ENCODE peak calls at places on chromosomes 1 and 21, in nine cellular contexts. I is GM04504, E is NCI-H774, J is fibroblast of pulmonary artery, C is GM04503, Q is posterior vena cava, V is fibroblast of lung, T is NCI-H1092, L is body of pancreas. A is an unnamed sample.
A peak's percentile ranks its signal among the peaks of the same experiment; 100 is the strongest.

GRCh38 chr1:11836955-11837766 is 10.4 kb downstream of the NPPA start:
- DNase-seq in I (no peak), E (no peak), J (no peak), C (no peak), Q (peak; percentile 76), V (no peak), T (no peak), L (no peak), A (no peak)

GRCh38 chr1:64980745-64981601 is 14.6 kb upstream of the JAK1 start:
- DNase-seq in I (no peak), E (no peak), J (peak; percentile 56), C (no peak), Q (no peak), V (peak; percentile 35), T (no peak), L (peak; percentile 26), A (no peak)

GRCh38 chr1:81804320-81804719 is 3.6 kb downstream of the ADGRL2 start:
- DNase-seq in I (no peak), E (no peak), J (no peak), C (no peak), Q (no peak), V (no peak), T (no peak), L (no peak), A (no peak)

GRCh38 chr1:93851878-93852277 is 27.1 kb downstream of the DNTTIP2 start:
- DNase-seq in I (no peak), E (no peak), J (no peak), C (no peak), Q (no peak), V (no peak), T (no peak), L (no peak), A (no peak)

GRCh38 chr21:45200031-45200430 is 87.7 kb downstream of the POFUT2 start:
- DNase-seq in I (no peak), E (no peak), J (no peak), C (no peak), Q (no peak), V (no peak), T (no peak), L (no peak), A (no peak)

GRCh38 chr1:151860504-151861187 is 7.1 kb upstream of the THEM5 start:
- DNase-seq in I (no peak), E (no peak), J (no peak), C (no peak), Q (no peak), V (no peak), T (no peak), L (no peak), A (no peak)

GRCh38 chr1:107140703-107141490 is at the start of gene NTNG1:
- DNase-seq in I (no peak), E (peak; percentile 54), J (no peak), C (no peak), Q (peak; percentile 78), V (peak; percentile 32), T (no peak), L (peak; percentile 10), A (peak; percentile 79)

GRCh38 chr1:114093624-114094302 is 59.9 kb downstream of the SYT6 start:
- DNase-seq in I (no peak), E (no peak), J (peak; percentile 2), C (peak; percentile 14), Q (no peak), V (peak; percentile 61), T (no peak), L (no peak), A (no peak)

GRCh38 chr1:27021347-27022031 is 8.8 kb upstream of the TENT5B start:
- DNase-seq in I (no peak), E (no peak), J (peak; percentile 58), C (no peak), Q (no peak), V (peak; percentile 54), T (no peak), L (no peak), A (no peak)

GRCh38 chr1:25770541-25771245 is 29.3 kb upstream of the SELENON start:
- DNase-seq in I (no peak), E (no peak), J (no peak), C (no peak), Q (no peak), V (no peak), T (no peak), L (no peak), A (no peak)

GRCh38 chr1:87790756-87791155 is 462.1 kb downstream of the LMO4 start:
- DNase-seq in I (no peak), E (no peak), J (no peak), C (no peak), Q (no peak), V (no peak), T (no peak), L (no peak), A (no peak)

GRCh38 chr1:181128592-181129497 is 40.3 kb downstream of the IER5 start:
- DNase-seq in I (no peak), E (no peak), J (no peak), C (no peak), Q (no peak), V (no peak), T (peak; percentile 64), L (no peak), A (peak; percentile 77)

GRCh38 chr1:77514871-77515776 is 167.3 kb downstream of the ZZZ3 start:
- DNase-seq in I (no peak), E (no peak), J (peak; percentile 68), C (peak; percentile 71), Q (no peak), V (peak; percentile 71), T (no peak), L (no peak), A (peak; percentile 73)

GRCh38 chr21:35855463-35855862 is 204.9 kb downstream of the SETD4 start:
- DNase-seq in I (no peak), E (no peak), J (no peak), C (no peak), Q (no peak), V (no peak), T (no peak), L (no peak), A (no peak)

GRCh38 chr1:67280696-67281095 is 27.0 kb upstream of the IL12RB2 start:
- DNase-seq in I (no peak), E (no peak), J (no peak), C (no peak), Q (no peak), V (no peak), T (no peak), L (no peak), A (no peak)

GRCh38 chr1:158806909-158807601 is 24.1 kb upstream of the MNDA start:
- DNase-seq in I (no peak), E (no peak), J (no peak), C (no peak), Q (no peak), V (no peak), T (no peak), L (no peak), A (no peak)

GRCh38 chr1:228379165-228379460 is 27.5 kb downstream of the TRIM11 start:
- DNase-seq in I (no peak), E (no peak), J (no peak), C (no peak), Q (peak; percentile 81), V (peak; percentile 27), T (no peak), L (no peak), A (peak; percentile 20)

GRCh38 chr1:246078126-246078887 is 428.8 kb downstream of the SMYD3 start:
- DNase-seq in I (no peak), E (no peak), J (no peak), C (no peak), Q (no peak), V (no peak), T (no peak), L (no peak), A (no peak)

GRCh38 chr1:47529520-47530098 is 91.8 kb downstream of the FOXD2 start:
- DNase-seq in I (no peak), E (no peak), J (no peak), C (no peak), Q (no peak), V (no peak), T (no peak), L (no peak), A (no peak)

GRCh38 chr1:35069746-35070145 is 9.4 kb upstream of the ZMYM1 start:
- DNase-seq in I (no peak), E (no peak), J (no peak), C (no peak), Q (no peak), V (no peak), T (no peak), L (no peak), A (no peak)

GRCh38 chr1:100567062-100567461 is 29.1 kb downstream of the GPR88 start:
- DNase-seq in I (no peak), E (no peak), J (no peak), C (no peak), Q (no peak), V (no peak), T (no peak), L (no peak), A (no peak)

GRCh38 chr1:185419718-185420117 is 102.7 kb upstream of the IVNS1ABP start:
- DNase-seq in I (no peak), E (no peak), J (no peak), C (no peak), Q (no peak), V (no peak), T (no peak), L (no peak), A (no peak)

GRCh38 chr1:180615493-180616290 is 16.1 kb upstream of the XPR1 start:
- DNase-seq in I (no peak), E (no peak), J (no peak), C (no peak), Q (no peak), V (peak; percentile 38), T (no peak), L (peak; percentile 47), A (no peak)

GRCh38 chr21:41622831-41623548 is 115.0 kb upstream of the TMPRSS2 start:
- DNase-seq in I (no peak), E (no peak), J (no peak), C (no peak), Q (peak; percentile 68), V (peak; percentile 61), T (no peak), L (no peak), A (no peak)

GRCh38 chr1:231093158-231093922 is 53.3 kb upstream of the FAM89A start:
- DNase-seq in I (no peak), E (peak; percentile 26), J (no peak), C (no peak), Q (no peak), V (peak; percentile 17), T (no peak), L (no peak), A (no peak)